ENCODE peak calls at places on chromosomes 2 and 18, in ten cellular contexts. W is fibroblast of lung; K is body of pancreas; A is neural progenitor cell; H is CD4-positive, alpha-beta T cell; O is SK-N-SH; D is K562; P is brain microvascular endothelial cell; C is kidney; U is stomach. V is an unnamed sample.

GRCh38 chr18:54877076-54877475 is 48.8 kb downstream of the RAB27B start:
- DNase-seq in D (no peak), H (no peak), A (no peak), C (no peak), O (no peak), U (no peak), P (no peak), W (no peak), K (no peak), V (no peak)

GRCh38 chr18:63936156-63936931 is 12.8 kb upstream of the HMSD start:
- DNase-seq in U (peak), K (peak), D (peak), H (peak), O (peak), C (peak), W (peak), P (peak), A (peak), V (peak)

GRCh38 chr18:49658871-49659378 is 97.1 kb downstream of the LIPG start:
- DNase-seq in C (no peak), H (no peak), O (no peak), A (no peak), U (no peak), W (no peak), P (no peak), K (no peak), D (no peak), V (no peak)

GRCh38 chr2:10410716-10411437 is 37.2 kb downstream of the ODC1 start:
- DNase-seq in W (no peak), U (no peak), K (peak), A (no peak), P (no peak), C (no peak), H (no peak), O (no peak), D (no peak), V (no peak)

GRCh38 chr2:112150447-112150846 is 12.3 kb downstream of the FBLN7 start:
- DNase-seq in P (peak), C (peak), U (peak), O (no peak), W (peak), H (no peak), K (no peak), D (no peak), A (no peak), V (peak)

GRCh38 chr2:129912871-129913694 is 66.4 kb upstream of the RAB6C start:
- DNase-seq in P (no peak), K (no peak), H (no peak), D (no peak), O (no peak), U (peak), A (no peak), C (no peak), W (no peak), V (peak)

GRCh38 chr2:86225581-86225980 is 26.3 kb downstream of the MRPL35 start:
- DNase-seq in A (no peak), K (no peak), H (peak), C (no peak), D (no peak), U (no peak), P (peak), O (no peak), W (no peak), V (no peak)

GRCh38 chr2:150274108-150274507 is 213.4 kb downstream of the RND3 start:
- DNase-seq in O (no peak), H (no peak), K (no peak), U (no peak), C (no peak), P (peak), D (no peak), A (no peak), W (peak), V (no peak)

GRCh38 chr2:38634684-38635083 is 31.2 kb upstream of the GALM start:
- DNase-seq in C (no peak), U (no peak), O (peak), D (no peak), W (no peak), H (no peak), K (no peak), P (no peak), A (no peak), V (no peak)

GRCh38 chr2:42127425-42128424 is 41.4 kb upstream of the EML4 start:
- DNase-seq in O (no peak), P (no peak), U (no peak), H (peak), C (no peak), D (no peak), W (no peak), K (no peak), A (no peak), V (no peak)

GRCh38 chr2:113324684-113325160 is 46.0 kb upstream of the PAX8 start:
- DNase-seq in C (peak), H (peak), D (peak), O (peak), P (peak), K (peak), A (peak), W (peak), U (peak), V (peak)

GRCh38 chr2:241309684-241310117 is 5.8 kb downstream of the HDLBP start:
- DNase-seq in W (peak), A (no peak), D (no peak), P (peak), H (peak), C (no peak), K (no peak), U (peak), O (no peak), V (no peak)

GRCh38 chr2:143581989-143582719 is 452.9 kb downstream of the ARHGAP15 start:
- DNase-seq in W (no peak), C (no peak), D (no peak), P (peak), U (no peak), K (no peak), A (peak), H (no peak), O (no peak), V (no peak)

GRCh38 chr18:7609617-7610016 is 42.5 kb downstream of the PTPRM start:
- DNase-seq in U (no peak), A (no peak), K (no peak), P (no peak), D (no peak), W (no peak), O (no peak), H (no peak), C (no peak), V (no peak)

GRCh38 chr2:230932556-230933511 is 7.8 kb upstream of the GPR55 start:
- DNase-seq in D (no peak), P (no peak), W (no peak), H (no peak), C (peak), A (no peak), K (peak), U (peak), O (no peak), V (no peak)

GRCh38 chr18:77165489-77166415 is 33.2 kb upstream of the MBP start:
- DNase-seq in C (no peak), U (no peak), P (peak), A (no peak), H (no peak), O (no peak), W (no peak), D (no peak), K (peak), V (no peak)

GRCh38 chr2:109266998-109267854 is 138.2 kb downstream of the SH3RF3 start:
- DNase-seq in C (no peak), K (no peak), P (no peak), H (no peak), U (no peak), A (peak), O (no peak), W (no peak), D (no peak), V (peak)

GRCh38 chr2:37370666-37371065 is 26.2 kb downstream of the QPCT start:
- DNase-seq in D (no peak), A (no peak), W (peak), H (no peak), U (no peak), C (no peak), K (no peak), O (no peak), P (no peak), V (no peak)

GRCh38 chr18:56532176-56532840 is 106.1 kb downstream of the TXNL1 start:
- DNase-seq in C (no peak), W (peak), U (no peak), H (no peak), A (no peak), P (peak), D (no peak), O (no peak), K (no peak), V (no peak)

GRCh38 chr18:59971871-59972270 is 72.1 kb downstream of the PMAIP1 start:
- DNase-seq in C (no peak), H (no peak), K (no peak), P (no peak), U (no peak), O (no peak), W (no peak), D (no peak), A (no peak), V (no peak)

GRCh38 chr2:210225461-210225798 is 183 bp upstream of the ACADL start:
- DNase-seq in D (no peak), O (no peak), U (no peak), W (peak), K (no peak), A (no peak), P (peak), H (no peak), C (no peak), V (no peak)

GRCh38 chr18:57425096-57425495 is 10.1 kb upstream of the ONECUT2 start:
- DNase-seq in W (no peak), O (no peak), D (no peak), U (no peak), H (no peak), C (no peak), P (no peak), K (no peak), A (no peak), V (no peak)

DNA sequence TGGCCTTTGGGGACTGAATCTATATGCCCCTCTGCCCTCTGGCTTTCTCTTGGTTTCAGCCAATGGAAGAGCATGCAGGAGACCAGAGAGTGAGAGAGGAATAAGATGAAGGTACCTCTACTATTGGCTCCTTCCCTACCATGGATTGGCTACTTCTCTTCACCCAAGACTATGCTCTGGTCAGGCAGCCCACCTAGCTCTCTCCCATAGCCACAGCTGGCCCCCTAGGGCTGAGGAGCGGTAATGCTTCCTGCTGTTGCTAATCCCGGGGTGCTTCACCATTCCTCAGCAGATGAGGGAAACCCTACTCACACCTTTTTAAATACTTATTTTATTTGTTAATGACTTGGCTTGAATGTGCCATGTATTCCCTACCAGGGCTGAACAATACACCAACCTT is 142.4 kb downstream of the MREG start:
- DNase-seq in P (no peak), D (peak), U (no peak), K (no peak), W (no peak), A (peak), H (no peak), C (no peak), O (peak), V (no peak)
- TF ChIP-seq CTCF in P (peak), D (peak), U (no peak), K (no peak), W (peak), A (peak), H (no peak), C (no peak), O (peak), V (peak)

DNA sequence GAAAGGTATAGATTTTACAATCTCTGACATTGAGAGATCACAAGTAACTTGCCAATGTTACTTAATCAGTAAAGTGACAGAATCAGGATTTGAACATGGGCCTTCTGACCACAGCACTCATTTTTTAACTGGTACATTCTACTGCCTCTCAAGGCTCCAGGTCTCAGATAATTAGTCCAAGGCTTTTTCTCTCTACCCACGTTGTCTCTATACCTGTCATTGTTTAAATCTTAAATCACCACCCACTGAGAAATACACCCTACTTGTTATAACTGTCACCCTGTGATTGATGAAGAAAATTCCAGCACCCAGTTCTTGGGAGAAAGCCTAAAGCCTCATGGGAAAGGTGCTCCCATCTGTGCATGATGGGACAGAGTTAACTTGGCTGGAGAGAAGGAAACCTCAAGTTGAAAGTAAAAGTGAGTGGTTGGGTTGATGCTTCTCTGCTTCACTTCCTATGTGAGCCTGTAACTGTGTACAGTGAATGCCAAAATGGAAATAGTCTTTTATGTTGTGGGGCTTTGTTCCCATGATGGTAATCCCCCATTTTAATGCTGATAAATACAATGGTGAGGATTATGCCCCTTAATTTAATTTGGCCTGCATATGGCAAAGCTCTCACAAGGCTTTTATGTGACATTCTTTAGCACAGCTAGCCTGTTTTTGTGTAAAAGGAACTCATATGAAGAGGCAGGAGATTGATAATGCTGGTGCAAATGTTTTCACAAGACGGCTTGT is 190.1 kb upstream of the SP5 start:
- DNase-seq in D (no peak), C (no peak), W (peak), K (no peak), A (peak), U (no peak), O (no peak), P (peak), H (no peak), V (no peak)
- H3K27ac ChIP-seq in D (no peak), C (no peak), W (peak), K (no peak), A (no peak), U (peak), O (no peak), P (peak), H (no peak), V (no peak)

GRCh38 chr2:95041824-95042442 is 16.4 kb downstream of the MAL start:
- DNase-seq in O (no peak), A (no peak), K (no peak), D (no peak), P (no peak), C (no peak), H (no peak), W (no peak), U (no peak), V (no peak)

GRCh38 chr2:95039978-95040377 is 14.5 kb downstream of the MAL start:
- DNase-seq in C (no peak), H (no peak), P (no peak), U (no peak), O (no peak), K (no peak), D (no peak), A (no peak), W (no peak), V (no peak)

GRCh38 chr2:95041060-95041823 is 15.7 kb downstream of the MAL start:
- DNase-seq in H (no peak), D (no peak), P (no peak), O (no peak), C (no peak), A (no peak), W (no peak), K (no peak), U (no peak), V (no peak)

GRCh38 chr2:95039410-95039809 is 13.9 kb downstream of the MAL start:
- DNase-seq in U (no peak), H (no peak), A (no peak), O (no peak), D (no peak), W (no peak), K (no peak), P (no peak), C (no peak), V (no peak)

DNA sequence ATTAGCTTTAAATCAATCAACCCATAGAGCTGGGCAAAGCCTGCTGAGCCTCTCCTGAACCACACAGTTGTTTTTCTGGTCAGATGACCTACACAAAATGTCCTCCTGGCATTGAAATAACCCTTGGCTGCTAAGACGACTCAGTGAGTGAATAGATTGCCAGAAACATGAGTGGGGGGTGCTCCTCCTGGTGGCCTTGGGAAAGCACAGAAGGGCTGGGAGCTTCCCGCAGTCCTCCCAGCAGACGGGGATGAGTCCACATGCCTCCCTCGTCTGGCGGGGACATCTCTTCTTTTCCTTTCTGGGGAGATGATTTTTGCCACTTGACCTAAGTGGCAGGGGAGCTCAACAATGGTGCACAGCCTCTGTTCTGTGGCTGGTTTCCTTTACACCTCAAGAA is 15.0 kb downstream of the MAL start:
- DNase-seq in D (no peak), P (no peak), A (no peak), O (no peak), K (no peak), U (no peak), H (no peak), W (no peak), C (no peak), V (no peak)
- TF ChIP-seq CTCF in D (no peak), P (no peak), A (no peak), O (no peak), K (no peak), U (no peak), H (no peak), W (no peak), C (no peak), V (no peak)

DNA sequence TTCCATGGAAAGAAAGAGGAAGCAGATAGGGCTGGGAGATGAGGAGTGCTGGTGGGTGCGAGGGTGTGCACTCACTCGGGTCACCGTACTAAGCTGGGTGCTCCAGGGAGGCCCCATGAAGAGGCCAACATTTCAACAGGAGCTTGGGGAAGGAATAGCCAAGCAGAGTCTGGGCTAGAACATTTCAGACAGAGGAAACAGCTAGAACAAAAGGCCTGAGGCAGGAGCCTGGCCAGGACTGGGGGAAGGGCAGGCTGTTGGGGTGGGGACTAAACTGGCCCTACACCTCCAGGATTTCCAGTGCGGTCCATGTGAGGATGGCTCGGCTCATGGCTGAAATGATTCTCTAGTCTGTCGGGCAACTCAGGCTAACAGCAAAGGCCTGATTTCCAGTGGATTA is 90.8 kb downstream of the ZFP36L2 start:
- DNase-seq in O (peak), A (no peak), U (no peak), W (no peak), C (peak), K (no peak), P (no peak), D (no peak), H (no peak), V (peak)
- H3K27ac ChIP-seq in O (no peak), A (no peak), U (peak), W (no peak), C (no peak), K (no peak), P (no peak), D (no peak), H (peak), V (peak)

GRCh38 chr2:30226144-30227032 is 4.9 kb upstream of the LBH start:
- DNase-seq in D (no peak), H (no peak), C (no peak), P (peak), O (no peak), K (no peak), U (no peak), W (peak), A (no peak), V (no peak)

GRCh38 chr2:30224147-30224546 is 7.2 kb upstream of the LBH start:
- DNase-seq in C (no peak), U (no peak), H (no peak), K (no peak), W (no peak), P (no peak), O (no peak), A (no peak), D (no peak), V (no peak)

GRCh38 chr2:30222636-30223360 is 8.5 kb upstream of the LBH start:
- DNase-seq in O (no peak), P (no peak), U (no peak), W (no peak), C (no peak), H (no peak), K (no peak), A (no peak), D (no peak), V (no peak)

GRCh38 chr2:30223413-30223874 is 7.9 kb upstream of the LBH start:
- DNase-seq in H (no peak), O (no peak), D (no peak), P (no peak), U (no peak), W (no peak), K (no peak), C (no peak), A (no peak), V (no peak)

GRCh38 chr2:30225131-30225762 is 6.1 kb upstream of the LBH start:
- DNase-seq in U (no peak), D (no peak), C (no peak), K (no peak), A (peak), P (peak), W (peak), O (no peak), H (peak), V (no peak)
- TF ChIP-seq CTCF in U (no peak), D (no peak), C (no peak), K (no peak), A (no peak), P (no peak), W (peak), O (no peak), H (no peak), V (no peak)

V was measured in upper lobe of right lung.